ENCODE peak calls at places on chromosomes 5 and 9, in eight cellular contexts. Q is effector memory CD4-positive, alpha-beta T cell; S is H1; H is sigmoid colon; X is left ventricle myocardium inferior; C is psoas muscle; A is right atrium auricular region; R is caudate nucleus. W is an unnamed sample.

GRCh38 chr9:36137392-36138004 is 965 bp downstream of the GLIPR2 start:
- DNase-seq in Q (no peak), S (no peak), H (peak), X (no peak), C (peak), A (no peak), R (no peak), W (peak)

GRCh38 chr5:141772281-141772680 is 90.3 kb upstream of the ARAP3 start:
- DNase-seq in Q (no peak), S (no peak), H (no peak), X (no peak), C (no peak), A (no peak), R (peak), W (no peak)

GRCh38 chr5:147466581-147466980 is 43.3 kb downstream of the DPYSL3 start:
- DNase-seq in Q (no peak), S (no peak), H (no peak), X (no peak), C (no peak), A (no peak), R (no peak), W (no peak)

GRCh38 chr5:168114444-168115017 is 176.9 kb upstream of the WWC1 start:
- DNase-seq in Q (peak), S (peak), H (no peak), X (peak), C (no peak), A (no peak), R (peak), W (peak)

GRCh38 chr9:100281069-100281468 is 71.7 kb downstream of the TEX10 start:
- DNase-seq in Q (no peak), S (no peak), H (no peak), X (no peak), C (no peak), A (no peak), R (no peak), W (no peak)

GRCh38 chr9:16268037-16269010 is 602.1 kb downstream of the BNC2 start:
- DNase-seq in Q (no peak), S (no peak), H (no peak), X (no peak), C (no peak), A (no peak), R (no peak), W (no peak)

GRCh38 chr5:91125916-91126315 is 257.2 kb downstream of the ARRDC3 start:
- DNase-seq in Q (no peak), S (no peak), H (no peak), X (no peak), C (no peak), A (no peak), R (no peak), W (no peak)

GRCh38 chr9:87642330-87643110 is 83.4 kb upstream of the CTSL start:
- DNase-seq in Q (no peak), S (no peak), H (no peak), X (no peak), C (no peak), A (no peak), R (no peak), W (no peak)

GRCh38 chr5:79774855-79775237 is 85.2 kb downstream of the CMYA5 start:
- DNase-seq in Q (no peak), S (no peak), H (no peak), X (no peak), C (no peak), A (no peak), R (no peak), W (no peak)

GRCh38 chr9:133584559-133585476 is 24.4 kb downstream of the FAM163B start:
- DNase-seq in Q (no peak), S (peak), H (no peak), X (no peak), C (no peak), A (no peak), R (no peak), W (no peak)

GRCh38 chr9:92463989-92464388 is 18.3 kb downstream of the ASPN start:
- DNase-seq in Q (no peak), S (no peak), H (no peak), X (no peak), C (no peak), A (no peak), R (no peak), W (no peak)

GRCh38 chr5:88689662-88690351 is 193.2 kb downstream of the MEF2C start:
- DNase-seq in Q (no peak), S (peak), H (no peak), X (no peak), C (no peak), A (no peak), R (no peak), W (no peak)

GRCh38 chr5:138274189-138274853 is at the start of gene GFRA3:
- DNase-seq in Q (no peak), S (peak), H (peak), X (no peak), C (no peak), A (no peak), R (no peak), W (peak)

GRCh38 chr5:107063511-107063910 is 607.2 kb downstream of the EFNA5 start:
- DNase-seq in Q (no peak), S (no peak), H (no peak), X (no peak), C (no peak), A (no peak), R (no peak), W (no peak)

GRCh38 chr9:99029083-99029482 is 75.8 kb upstream of the TGFBR1 start:
- DNase-seq in Q (no peak), S (no peak), H (no peak), X (no peak), C (no peak), A (no peak), R (no peak), W (no peak)

GRCh38 chr9:35552837-35553236 is 52.2 kb upstream of the TESK1 start:
- DNase-seq in Q (no peak), S (no peak), H (no peak), X (no peak), C (no peak), A (no peak), R (no peak), W (no peak)

GRCh38 chr9:93308676-93309075 is 124.7 kb downstream of the WNK2 start:
- DNase-seq in Q (no peak), S (no peak), H (peak), X (no peak), C (no peak), A (peak), R (no peak), W (no peak)

GRCh38 chr5:1666812-1667588 is 132.6 kb downstream of the MRPL36 start:
- DNase-seq in Q (no peak), S (peak), H (no peak), X (no peak), C (no peak), A (peak), R (peak), W (no peak)

GRCh38 chr5:1336106-1336561 is 8.8 kb downstream of the CLPTM1L start:
- DNase-seq in Q (no peak), S (no peak), H (no peak), X (no peak), C (no peak), A (no peak), R (no peak), W (no peak)

GRCh38 chr9:112248722-112249121 is 73.6 kb upstream of the SUSD1 start:
- DNase-seq in Q (no peak), S (no peak), H (no peak), X (no peak), C (no peak), A (no peak), R (no peak), W (no peak)

GRCh38 chr5:177194278-177194677 is 60.7 kb downstream of the NSD1 start:
- DNase-seq in Q (no peak), S (no peak), H (no peak), X (no peak), C (no peak), A (no peak), R (no peak), W (no peak)

GRCh38 chr9:123275381-123275780 is 7.0 kb upstream of the STRBP start:
- DNase-seq in Q (no peak), S (no peak), H (no peak), X (no peak), C (no peak), A (no peak), R (no peak), W (no peak)

GRCh38 chr5:134543820-134544692 is 18.6 kb downstream of the JADE2 start:
- DNase-seq in Q (peak), S (no peak), H (no peak), X (peak), C (peak), A (no peak), R (no peak), W (no peak)

GRCh38 chr5:117813850-117814249 is 1174.5 kb downstream of the DTWD2 start:
- DNase-seq in Q (no peak), S (no peak), H (no peak), X (no peak), C (no peak), A (no peak), R (no peak), W (no peak)

GRCh38 chr9:134389659-134390058 is 63.4 kb downstream of the RXRA start:
- DNase-seq in Q (no peak), S (no peak), H (no peak), X (no peak), C (no peak), A (no peak), R (no peak), W (no peak)

DNA sequence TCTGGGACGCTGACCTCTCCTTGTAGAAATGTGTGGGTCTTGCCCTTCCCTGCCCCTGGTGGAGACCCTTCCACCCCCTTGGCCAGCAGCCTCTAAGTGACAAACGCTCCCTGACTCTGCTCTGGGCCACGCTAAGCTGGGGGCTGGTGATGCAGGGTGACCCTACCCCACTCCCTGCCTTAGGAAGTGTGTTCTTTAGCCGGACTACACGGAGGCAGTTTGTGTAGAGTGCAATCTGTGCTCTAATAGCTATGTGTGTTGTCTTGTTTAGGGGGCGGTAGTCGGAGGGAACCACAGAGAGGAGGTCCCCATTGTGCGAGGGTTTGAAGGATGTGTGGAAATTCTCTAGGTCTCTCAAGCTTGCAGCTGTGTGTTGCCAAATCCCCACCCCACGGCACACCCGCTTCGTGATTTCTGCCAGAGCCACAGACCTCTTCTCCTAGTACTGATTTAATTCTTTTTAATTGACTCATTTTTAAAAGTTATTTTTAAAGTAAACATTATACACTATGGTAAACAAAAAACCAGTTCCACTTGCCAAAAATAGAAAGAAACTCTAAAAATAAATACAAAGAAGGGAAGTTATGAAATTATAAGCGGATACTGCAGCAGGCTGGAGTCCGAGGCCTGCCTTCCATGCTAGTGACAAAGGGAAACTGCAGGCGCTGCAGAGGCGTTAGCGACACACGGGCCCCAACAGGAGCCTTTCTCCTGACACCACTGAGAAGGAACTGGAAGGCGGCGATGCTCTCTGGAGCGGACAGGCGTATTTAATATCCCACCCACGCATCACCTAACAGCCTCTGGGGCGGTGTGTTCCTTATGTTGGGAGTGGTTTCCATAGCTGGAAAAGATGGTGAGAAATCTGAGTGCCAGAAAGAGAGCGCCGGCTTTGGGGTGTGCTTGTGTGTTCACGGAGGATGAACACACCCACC is 122.7 kb downstream of the COL23A1 start:
- DNase-seq in Q (no peak), S (no peak), H (peak), X (peak), C (no peak), A (no peak), R (no peak), W (no peak)
- H3K27ac ChIP-seq in Q (no peak), S (no peak), H (no peak), X (peak), C (peak), A (peak), R (no peak), W (no peak)

DNA sequence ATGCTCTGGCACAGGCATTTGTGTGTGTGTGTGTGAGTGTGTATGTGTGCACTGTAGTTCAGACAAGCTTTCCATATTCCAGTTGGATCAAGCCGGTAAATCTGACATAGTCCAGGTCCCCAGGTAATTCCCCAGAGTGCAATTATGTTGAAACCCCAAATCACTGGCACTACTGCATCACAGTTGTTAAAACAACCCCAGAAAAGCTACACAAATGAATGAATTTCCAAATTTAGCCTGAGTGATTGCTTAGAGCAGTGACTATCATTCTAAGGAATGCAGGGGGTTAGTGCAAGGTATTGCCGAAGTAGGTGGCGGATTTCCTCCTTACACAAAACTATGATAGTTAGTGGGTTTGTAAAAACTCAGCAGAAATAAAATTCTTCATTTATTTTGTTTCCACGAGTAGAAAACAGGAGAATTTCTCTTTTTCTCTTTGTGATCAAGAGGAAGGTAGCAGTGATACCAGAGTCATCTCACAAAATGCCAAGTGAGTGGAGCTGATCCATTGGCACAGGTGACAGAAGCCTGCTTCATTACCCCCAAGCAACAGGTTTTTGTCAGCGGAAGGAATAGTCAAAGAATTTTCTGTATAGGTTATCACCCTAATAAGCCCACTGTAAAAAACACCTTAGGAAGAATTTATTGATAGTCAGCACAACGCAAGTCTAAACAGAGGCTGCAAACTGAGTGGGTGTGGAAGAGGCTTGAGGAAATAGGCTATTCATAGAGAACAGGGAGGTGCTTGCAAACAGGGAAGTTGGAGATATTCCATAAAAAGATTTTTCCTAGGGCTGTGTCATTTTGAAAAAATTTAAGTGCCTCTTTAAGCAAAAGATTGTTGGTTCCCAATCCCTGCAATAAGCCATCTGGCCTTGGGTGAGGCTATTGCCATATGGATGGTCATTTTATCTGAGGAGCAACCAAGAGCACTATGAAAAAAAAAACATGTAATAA is 385.1 kb downstream of the CHSY3 start:
- DNase-seq in Q (no peak), S (no peak), H (no peak), X (no peak), C (no peak), A (no peak), R (no peak), W (no peak)
- H3K27ac ChIP-seq in Q (no peak), S (no peak), H (no peak), X (no peak), C (no peak), A (no peak), R (no peak), W (no peak)

DNA sequence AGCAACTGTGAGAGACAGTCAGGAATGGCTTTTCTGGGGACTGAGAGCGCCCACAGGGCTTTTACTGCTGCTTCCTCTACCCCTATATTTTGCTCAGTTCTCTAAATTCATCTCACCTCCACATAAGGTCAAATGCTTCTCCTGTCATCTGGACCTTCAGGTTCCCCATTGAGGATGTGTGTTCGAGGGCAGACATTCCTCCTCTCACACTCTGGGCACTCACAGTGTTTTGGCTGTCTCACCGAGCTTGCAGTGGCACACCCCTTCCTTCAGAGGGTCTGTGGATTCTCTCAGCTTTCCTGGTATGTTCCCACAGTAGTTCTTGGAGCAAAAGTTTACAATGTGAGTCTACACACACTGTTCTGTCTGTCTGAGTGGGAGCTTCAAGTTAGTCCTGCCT is 127.8 kb upstream of the GLRA1 start:
- DNase-seq in Q (no peak), S (no peak), H (no peak), X (no peak), C (no peak), A (no peak), R (no peak), W (no peak)
- H3K27ac ChIP-seq in Q (no peak), S (no peak), H (no peak), X (no peak), C (no peak), A (no peak), R (no peak), W (no peak)

GRCh38 chr5:172118891-172119290 is 69.1 kb downstream of the STK10 start:
- DNase-seq in Q (no peak), S (no peak), H (no peak), X (no peak), C (no peak), A (no peak), R (no peak), W (no peak)

GRCh38 chr5:172127581-172127980 is 60.4 kb downstream of the STK10 start:
- DNase-seq in Q (no peak), S (no peak), H (no peak), X (no peak), C (no peak), A (no peak), R (no peak), W (no peak)

GRCh38 chr5:172119921-172120688 is 67.9 kb downstream of the STK10 start:
- DNase-seq in Q (no peak), S (no peak), H (no peak), X (no peak), C (no peak), A (no peak), R (no peak), W (no peak)

GRCh38 chr5:172117977-172118701 is 69.9 kb downstream of the STK10 start:
- DNase-seq in Q (no peak), S (no peak), H (no peak), X (no peak), C (no peak), A (no peak), R (no peak), W (no peak)

DNA sequence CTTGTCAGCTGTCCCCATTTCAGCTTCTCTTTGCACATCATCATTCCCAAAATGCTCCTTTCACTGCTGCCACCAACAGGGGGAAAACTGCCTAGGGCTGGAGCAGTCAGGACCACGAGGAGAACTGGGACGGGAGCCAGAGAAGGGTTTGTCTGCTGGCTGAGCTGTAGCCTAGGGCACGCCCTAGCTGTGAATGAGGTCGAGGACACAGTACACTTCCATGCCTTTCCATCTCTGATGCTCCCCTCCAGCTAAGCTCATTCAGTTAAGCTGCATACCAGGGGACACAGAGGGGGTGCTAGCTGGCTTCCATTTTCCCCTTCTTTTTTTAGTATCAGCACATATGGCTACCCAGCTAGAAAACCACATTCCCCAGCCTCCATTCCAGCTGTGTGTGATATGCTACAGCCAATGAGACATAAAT is 64.7 kb downstream of the STK10 start:
- DNase-seq in Q (no peak), S (no peak), H (no peak), X (peak), C (peak), A (peak), R (peak), W (peak)
- H3K27ac ChIP-seq in Q (no peak), S (no peak), H (no peak), X (no peak), C (no peak), A (no peak), R (no peak), W (no peak)

GRCh38 chr5:149640350-149640999 is 59.2 kb downstream of the ARHGEF37 start:
- DNase-seq in Q (no peak), S (no peak), H (peak), X (no peak), C (no peak), A (no peak), R (no peak), W (no peak)

GRCh38 chr5:149638136-149638535 is 56.8 kb downstream of the ARHGEF37 start:
- DNase-seq in Q (no peak), S (no peak), H (peak), X (no peak), C (no peak), A (no peak), R (no peak), W (no peak)

GRCh38 chr5:149641000-149641576 is 59.8 kb downstream of the ARHGEF37 start:
- DNase-seq in Q (no peak), S (no peak), H (peak), X (no peak), C (peak), A (no peak), R (no peak), W (no peak)

GRCh38 chr5:149638546-149639241 is 57.4 kb downstream of the ARHGEF37 start:
- DNase-seq in Q (no peak), S (no peak), H (peak), X (no peak), C (no peak), A (no peak), R (no peak), W (no peak)

GRCh38 chr5:149639718-149640117 is 58.4 kb downstream of the ARHGEF37 start:
- DNase-seq in Q (no peak), S (no peak), H (peak), X (peak), C (no peak), A (no peak), R (no peak), W (peak)
- H3K27ac ChIP-seq in Q (no peak), S (no peak), H (peak), X (peak), C (peak), A (peak), R (no peak), W (no peak)

DNA sequence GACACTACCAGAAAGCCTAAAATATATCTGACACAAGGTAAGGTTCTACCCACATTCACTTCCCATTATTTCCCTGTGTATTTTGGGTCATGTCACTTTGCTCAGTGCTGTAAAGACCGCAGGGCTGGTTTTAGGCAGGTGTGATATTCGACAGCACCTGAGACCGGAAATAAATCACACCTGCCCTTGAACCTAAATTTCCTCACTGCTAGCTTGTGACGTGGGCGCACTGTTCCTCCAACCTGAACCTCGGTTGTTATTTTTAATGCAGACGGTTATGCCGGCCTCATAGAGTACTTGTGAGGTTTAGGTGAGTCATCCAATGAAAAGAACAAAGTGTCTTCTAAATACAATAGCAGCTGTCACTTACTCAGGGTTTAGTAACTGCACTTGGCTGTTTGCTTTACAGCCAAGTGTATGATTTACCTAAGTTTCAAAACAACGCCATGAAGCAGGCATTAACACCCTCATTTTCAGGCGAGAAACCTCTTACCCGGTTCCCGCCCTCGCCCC is 20.7 kb upstream of the ZNF782 start:
- DNase-seq in Q (no peak), S (no peak), H (no peak), X (no peak), C (no peak), A (no peak), R (peak), W (no peak)
- H3K27ac ChIP-seq in Q (no peak), S (no peak), H (no peak), X (peak), C (peak), A (peak), R (peak), W (no peak)

GRCh38 chr5:69493235-69493925 is 790 bp downstream of the OCLN start:
- DNase-seq in Q (no peak), S (peak), H (no peak), X (no peak), C (no peak), A (no peak), R (no peak), W (no peak)
- H3K27ac ChIP-seq in Q (no peak), S (peak), H (peak), X (no peak), C (no peak), A (no peak), R (peak), W (peak)

W was measured in substantia nigra.